ENCODE peak calls at places on chromosomes 5 and 9, in seven cellular contexts. O is HCT116, X is K562, R is T47D, G is SK-N-SH, H is HepG2, M is GM12878. Y is an unnamed sample.

GRCh38 chr5:113487411-113487778 is 858 bp downstream of the MCC start:
- DNase-seq in H (no peak), X (no peak), R (peak), O (peak), M (no peak), G (no peak), Y (no peak)

GRCh38 chr5:103014983-103015382 is 105.0 kb downstream of the GIN1 start:
- DNase-seq in X (no peak), O (no peak), R (peak), M (no peak), G (no peak), H (no peak), Y (no peak)

GRCh38 chr5:33180900-33181299 is 259.9 kb upstream of the TARS1 start:
- DNase-seq in X (no peak), O (peak), H (no peak), M (no peak), R (peak), G (no peak), Y (no peak)

GRCh38 chr9:72292874-72293607 is 72.0 kb downstream of the ZFAND5 start:
- DNase-seq in H (no peak), M (no peak), R (peak), O (no peak), X (peak), G (no peak), Y (no peak)

GRCh38 chr9:114507726-114508125 is 2.5 kb upstream of the WHRN start:
- DNase-seq in X (peak), M (no peak), H (peak), R (peak), G (no peak), O (no peak), Y (no peak)

GRCh38 chr5:60458669-60459068 is 241.3 kb downstream of the DEPDC1B start:
- DNase-seq in X (no peak), R (peak), O (no peak), G (no peak), H (peak), M (no peak), Y (no peak)

GRCh38 chr9:128554155-128554862 is 1.9 kb downstream of the SPTAN1 start:
- DNase-seq in M (peak), X (peak), G (peak), R (peak), O (peak), H (peak), Y (no peak)

GRCh38 chr9:19498015-19498414 is 89.2 kb downstream of the ACER2 start:
- DNase-seq in H (no peak), G (no peak), R (no peak), O (no peak), M (no peak), X (no peak), Y (no peak)

GRCh38 chr9:7656648-7657047 is 142.9 kb downstream of the DMAC1 start:
- DNase-seq in R (no peak), G (no peak), H (peak), X (no peak), O (no peak), M (no peak), Y (no peak)

GRCh38 chr9:111362526-111362925 is 32.5 kb upstream of the OR2K2 start:
- DNase-seq in M (no peak), H (no peak), R (no peak), O (no peak), G (no peak), X (no peak), Y (no peak)

GRCh38 chr9:36486933-36487481 is 85.7 kb upstream of the MELK start:
- DNase-seq in O (no peak), G (peak), M (no peak), H (peak), X (peak), R (peak), Y (no peak)

GRCh38 chr9:135983745-135984710 is 22.9 kb upstream of the UBAC1 start:
- DNase-seq in R (peak), G (no peak), X (peak), H (no peak), M (no peak), O (no peak), Y (no peak)

GRCh38 chr5:138459311-138459710 is 6.0 kb upstream of the EGR1 start:
- DNase-seq in H (no peak), O (no peak), X (no peak), M (no peak), R (no peak), G (no peak), Y (no peak)

GRCh38 chr5:168341178-168341577 is 49.7 kb downstream of the WWC1 start:
- DNase-seq in H (no peak), X (no peak), G (no peak), M (no peak), O (no peak), R (no peak), Y (no peak)

DNA sequence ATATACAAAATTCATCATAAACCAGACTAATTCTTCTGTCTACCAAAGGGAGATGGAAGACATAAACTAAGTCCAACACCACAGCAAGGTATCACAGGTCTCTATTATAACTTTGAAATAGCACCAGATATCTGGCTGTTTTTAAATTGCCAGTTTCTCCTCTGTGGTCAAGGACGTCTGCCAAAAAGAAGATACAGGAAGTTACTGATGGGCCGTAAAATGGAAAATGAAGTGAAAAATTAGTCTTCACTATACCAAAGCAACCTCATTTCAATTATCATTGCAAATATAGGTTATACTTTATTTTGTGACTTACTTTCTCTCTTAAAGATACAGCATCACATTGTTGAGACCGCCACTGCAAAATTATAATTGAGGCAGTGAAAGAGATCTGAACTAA is 225.5 kb downstream of the NDUFS4 start:
- DNase-seq in O (no peak), X (no peak), M (no peak), R (no peak), G (no peak), H (no peak), Y (no peak)
- TF ChIP-seq JUND in O (no peak), X (no peak), M (no peak), R (no peak), G (no peak), H (no peak), Y (no peak)

DNA sequence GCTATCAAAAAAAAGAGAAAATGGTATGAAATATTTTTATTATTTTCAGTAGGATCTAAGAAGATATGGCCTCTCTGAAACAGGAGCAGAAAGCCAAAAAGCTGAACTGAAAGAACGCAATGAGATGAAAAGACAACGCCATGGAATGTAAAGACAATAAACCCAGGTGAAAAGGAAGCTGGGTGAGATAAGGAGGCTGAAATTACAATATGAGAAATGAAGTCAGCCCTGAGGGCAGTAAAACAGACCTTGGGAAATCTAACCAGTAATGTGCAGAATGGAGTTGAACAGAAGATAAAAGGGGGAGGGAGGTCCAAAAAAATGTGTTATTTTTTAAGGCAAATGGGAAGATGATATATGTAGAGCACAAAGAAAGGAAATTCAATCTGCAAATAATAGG is 265.3 kb downstream of the ENC1 start:
- DNase-seq in M (no peak), G (no peak), O (no peak), H (no peak), X (no peak), R (peak), Y (no peak)
- TF ChIP-seq JUND in M (no peak), G (no peak), O (no peak), H (no peak), X (no peak), R (peak), Y (no peak)

GRCh38 chr5:64649512-64649911 is 40.8 kb upstream of the SHISAL2B start:
- DNase-seq in X (no peak), H (no peak), G (no peak), R (no peak), O (no peak), M (no peak), Y (no peak)

GRCh38 chr5:64654184-64654938 is 35.9 kb upstream of the SHISAL2B start:
- DNase-seq in H (peak), M (no peak), O (no peak), R (no peak), G (no peak), X (no peak), Y (no peak)

GRCh38 chr5:64655596-64655995 is 34.7 kb upstream of the SHISAL2B start:
- DNase-seq in R (no peak), M (no peak), X (no peak), O (no peak), G (no peak), H (no peak), Y (no peak)

GRCh38 chr5:64653776-64654175 is 36.5 kb upstream of the SHISAL2B start:
- DNase-seq in O (no peak), H (no peak), R (no peak), X (no peak), M (no peak), G (no peak), Y (no peak)
- TF ChIP-seq JUND in O (no peak), H (no peak), R (no peak), X (no peak), M (no peak), G (no peak), Y (no peak)

GRCh38 chr5:73066466-73066865 is 53.9 kb upstream of the TMEM171 start:
- DNase-seq in H (no peak), X (no peak), G (no peak), M (no peak), O (no peak), R (no peak), Y (no peak)
- TF ChIP-seq JUND in H (no peak), X (no peak), G (no peak), M (no peak), O (no peak), R (no peak), Y (no peak)

GRCh38 chr5:53874409-53874808 is 314.0 kb downstream of the NDUFS4 start:
- DNase-seq in G (peak), R (peak), M (no peak), X (peak), O (no peak), H (no peak), Y (no peak)
- TF ChIP-seq JUND in G (no peak), R (no peak), M (no peak), X (no peak), O (no peak), H (no peak), Y (no peak)

GRCh38 chr5:1923341-1923740 is 40.6 kb upstream of the IRX4 start:
- DNase-seq in G (no peak), O (no peak), M (no peak), X (no peak), H (no peak), R (peak), Y (no peak)

GRCh38 chr5:1926071-1926440 is 43.3 kb upstream of the IRX4 start:
- DNase-seq in R (no peak), X (no peak), M (no peak), O (no peak), G (no peak), H (no peak), Y (no peak)

GRCh38 chr5:1921711-1922110 is 39.0 kb upstream of the IRX4 start:
- DNase-seq in X (no peak), G (no peak), R (no peak), M (no peak), O (no peak), H (no peak), Y (no peak)

GRCh38 chr5:1925111-1926070 is 42.7 kb upstream of the IRX4 start:
- DNase-seq in H (no peak), G (no peak), O (no peak), X (no peak), M (no peak), R (no peak), Y (no peak)

GRCh38 chr5:1923766-1924165 is 41.0 kb upstream of the IRX4 start:
- DNase-seq in X (no peak), O (no peak), G (no peak), H (no peak), M (no peak), R (no peak), Y (no peak)
- TF ChIP-seq JUND in X (no peak), O (no peak), G (no peak), H (no peak), M (no peak), R (no peak), Y (no peak)

GRCh38 chr5:65774346-65774745 is 52.3 kb downstream of the NLN start:
- DNase-seq in H (no peak), R (no peak), X (no peak), G (no peak), M (no peak), O (no peak), Y (no peak)
- TF ChIP-seq JUND in H (no peak), R (no peak), X (no peak), G (no peak), M (no peak), O (no peak), Y (no peak)

GRCh38 chr5:176620333-176620981 is 9.9 kb downstream of the SNCB start:
- DNase-seq in X (peak), H (no peak), R (no peak), G (no peak), M (no peak), O (no peak), Y (no peak)
- TF ChIP-seq JUND in X (no peak), H (no peak), R (no peak), G (no peak), M (no peak), O (no peak), Y (peak)

DNA sequence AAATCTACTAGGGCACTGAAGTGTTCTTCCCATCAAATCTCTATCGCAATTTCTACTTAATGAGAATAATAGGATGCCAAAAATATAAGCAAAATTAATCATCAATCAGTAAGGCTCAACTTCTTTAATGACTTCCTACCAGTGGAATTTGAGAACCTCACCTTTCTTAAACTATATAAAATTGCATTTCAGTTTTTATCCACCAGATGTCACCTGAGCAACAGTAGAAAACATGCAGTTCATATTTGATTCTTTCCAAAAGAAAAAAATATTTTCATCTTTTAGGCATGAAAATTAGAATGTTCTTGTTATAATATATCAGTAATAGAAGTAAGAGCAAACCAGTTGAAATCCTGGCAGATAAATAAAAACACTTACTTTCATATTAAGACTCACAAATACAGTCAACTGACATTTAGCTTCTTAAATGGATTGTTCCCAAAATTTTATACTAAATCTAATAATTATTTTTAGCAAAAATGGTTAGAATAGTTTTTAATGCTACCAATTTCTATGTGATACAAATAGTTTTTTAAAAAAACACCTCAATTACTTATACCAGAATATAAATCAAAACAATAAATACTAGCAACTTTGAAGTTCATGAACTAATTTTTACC is 13.4 kb upstream of the CCDC112 start:
- DNase-seq in X (peak), H (peak), G (no peak), M (no peak), R (peak), O (peak), Y (no peak)
- TF ChIP-seq JUND in X (no peak), H (no peak), G (no peak), M (no peak), R (no peak), O (no peak), Y (no peak)

GRCh38 chr5:77218263-77218662 is 7.8 kb downstream of the PDE8B start:
- DNase-seq in R (peak), G (peak), H (no peak), M (no peak), O (no peak), X (peak), Y (no peak)
- TF ChIP-seq JUND in R (no peak), G (no peak), H (no peak), M (no peak), O (no peak), X (no peak), Y (no peak)